ENCODE peak calls at places on chromosomes 3 and 15, in six cellular contexts. One of them, this sample, is unnamed.

GRCh38 chr3:170975283-170976189 is 51.0 kb downstream of the SLC2A2 start:
- DNase-seq in A673: no peak
- DNase-seq in nephron progenitor cell: no peak
- DNase-seq in retinal pigment epithelial cell: no peak
- DNase-seq in pancreas: no peak
- DNase-seq in brain microvascular endothelial cell: no peak
- DNase-seq in this sample: no peak

GRCh38 chr3:188230962-188231361 is 77.0 kb downstream of the LPP start:
- DNase-seq in A673: peak; percentile 48
- DNase-seq in brain microvascular endothelial cell: no peak
- DNase-seq in retinal pigment epithelial cell: no peak
- DNase-seq in pancreas: no peak
- DNase-seq in nephron progenitor cell: no peak
- DNase-seq in this sample: no peak

GRCh38 chr3:15051531-15051930 is 13.6 kb downstream of the MRPS25 start:
- DNase-seq in brain microvascular endothelial cell: peak; percentile 42
- DNase-seq in A673: peak; percentile 67
- DNase-seq in retinal pigment epithelial cell: peak; percentile 14
- DNase-seq in pancreas: no peak
- DNase-seq in nephron progenitor cell: peak; percentile 50
- DNase-seq in this sample: peak; percentile 75

GRCh38 chr3:15108082-15108545 is 9.2 kb upstream of the RBSN start:
- DNase-seq in A673: peak; percentile 78
- DNase-seq in pancreas: peak; percentile 64
- DNase-seq in nephron progenitor cell: peak; percentile 83
- DNase-seq in retinal pigment epithelial cell: no peak
- DNase-seq in brain microvascular endothelial cell: peak; percentile 43
- DNase-seq in this sample: peak; percentile 86

GRCh38 chr15:70907784-70908471 is 15.3 kb downstream of the LRRC49 start:
- DNase-seq in nephron progenitor cell: no peak
- DNase-seq in pancreas: no peak
- DNase-seq in A673: no peak
- DNase-seq in brain microvascular endothelial cell: no peak
- DNase-seq in retinal pigment epithelial cell: no peak
- DNase-seq in this sample: no peak

GRCh38 chr3:21435871-21436270 is 315.1 kb downstream of the ZNF385D start:
- DNase-seq in nephron progenitor cell: no peak
- DNase-seq in A673: no peak
- DNase-seq in retinal pigment epithelial cell: peak; percentile 98
- DNase-seq in pancreas: no peak
- DNase-seq in brain microvascular endothelial cell: peak; percentile 94
- DNase-seq in this sample: no peak

GRCh38 chr3:48435774-48436476 is 4.0 kb downstream of the CCDC51 start:
- DNase-seq in retinal pigment epithelial cell: no peak
- DNase-seq in brain microvascular endothelial cell: peak; percentile 76
- DNase-seq in A673: peak; percentile 75
- DNase-seq in pancreas: peak; percentile 78
- DNase-seq in nephron progenitor cell: peak; percentile 86
- DNase-seq in this sample: peak; percentile 88

GRCh38 chr3:128498901-128499530 is 6.0 kb upstream of the GATA2 start:
- DNase-seq in brain microvascular endothelial cell: no peak
- DNase-seq in nephron progenitor cell: no peak
- DNase-seq in retinal pigment epithelial cell: no peak
- DNase-seq in A673: no peak
- DNase-seq in pancreas: peak; percentile 15
- DNase-seq in this sample: no peak

GRCh38 chr15:69673236-69673881 is 220.7 kb downstream of the RPLP1 start:
- DNase-seq in brain microvascular endothelial cell: no peak
- DNase-seq in nephron progenitor cell: no peak
- DNase-seq in retinal pigment epithelial cell: no peak
- DNase-seq in A673: no peak
- DNase-seq in pancreas: no peak
- DNase-seq in this sample: no peak

GRCh38 chr3:143170676-143171075 is 51.1 kb downstream of the CHST2 start:
- DNase-seq in nephron progenitor cell: no peak
- DNase-seq in brain microvascular endothelial cell: peak; percentile 63
- DNase-seq in retinal pigment epithelial cell: no peak
- DNase-seq in pancreas: no peak
- DNase-seq in A673: no peak
- DNase-seq in this sample: no peak

GRCh38 chr3:177284383-177284881 is 87.2 kb upstream of the TBL1XR1 start:
- DNase-seq in nephron progenitor cell: no peak
- DNase-seq in retinal pigment epithelial cell: no peak
- DNase-seq in A673: peak; percentile 95
- DNase-seq in brain microvascular endothelial cell: peak; percentile 3
- DNase-seq in pancreas: no peak
- DNase-seq in this sample: no peak

GRCh38 chr15:83199288-83199687 is 8.3 kb downstream of the HDGFL3 start:
- DNase-seq in pancreas: no peak
- DNase-seq in A673: no peak
- DNase-seq in retinal pigment epithelial cell: no peak
- DNase-seq in brain microvascular endothelial cell: no peak
- DNase-seq in nephron progenitor cell: no peak
- DNase-seq in this sample: peak; percentile 47

GRCh38 chr15:29449136-29449535 is 179.5 kb upstream of the NSMCE3 start:
- DNase-seq in retinal pigment epithelial cell: no peak
- DNase-seq in brain microvascular endothelial cell: peak; percentile 9
- DNase-seq in A673: no peak
- DNase-seq in nephron progenitor cell: peak; percentile 74
- DNase-seq in pancreas: no peak
- DNase-seq in this sample: no peak

GRCh38 chr15:45399381-45400212 is 21.3 kb upstream of the GATM start:
- DNase-seq in nephron progenitor cell: no peak
- DNase-seq in brain microvascular endothelial cell: no peak
- DNase-seq in A673: peak; percentile 66
- DNase-seq in pancreas: no peak
- DNase-seq in retinal pigment epithelial cell: peak; percentile 38
- DNase-seq in this sample: peak; percentile 40

DNA sequence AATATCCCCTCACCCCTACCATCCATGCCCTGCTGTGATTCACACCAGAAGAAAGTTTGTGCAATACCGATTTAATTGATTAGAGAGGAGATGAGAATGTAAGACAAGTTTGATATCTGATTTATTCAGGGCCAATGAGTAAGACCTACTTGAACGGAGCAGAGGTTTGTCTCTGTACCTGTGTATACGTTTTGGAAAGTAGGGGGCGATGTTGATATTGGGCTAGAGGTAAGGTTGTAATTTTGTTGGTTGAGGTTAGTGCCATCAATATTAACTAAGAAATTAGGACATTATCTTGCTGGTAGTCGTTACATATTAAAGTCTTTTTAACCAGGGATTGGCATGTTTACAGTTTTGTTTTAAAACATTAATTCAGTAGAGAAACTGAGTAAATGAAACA is 20.5 kb downstream of the EAF2 start:
- DNase-seq in A673: peak; percentile 40
- DNase-seq in pancreas: no peak
- DNase-seq in brain microvascular endothelial cell: peak; percentile 6
- DNase-seq in retinal pigment epithelial cell: no peak
- DNase-seq in nephron progenitor cell: no peak
- DNase-seq in this sample: no peak
- TF ChIP-seq CTCF in A673: peak; percentile 73
- TF ChIP-seq CTCF in pancreas: no peak
- TF ChIP-seq CTCF in brain microvascular endothelial cell: peak; percentile 25
- TF ChIP-seq CTCF in retinal pigment epithelial cell: peak; percentile 44
- TF ChIP-seq CTCF in nephron progenitor cell: peak; percentile 32
- TF ChIP-seq CTCF in this sample: no peak

GRCh38 chr3:152826476-152826875 is 8.5 kb upstream of the P2RY1 start:
- DNase-seq in brain microvascular endothelial cell: no peak
- DNase-seq in nephron progenitor cell: no peak
- DNase-seq in A673: no peak
- DNase-seq in pancreas: no peak
- DNase-seq in retinal pigment epithelial cell: no peak
- DNase-seq in this sample: no peak
- TF ChIP-seq CTCF in brain microvascular endothelial cell: no peak
- TF ChIP-seq CTCF in nephron progenitor cell: no peak
- TF ChIP-seq CTCF in A673: no peak
- TF ChIP-seq CTCF in pancreas: no peak
- TF ChIP-seq CTCF in retinal pigment epithelial cell: no peak
- TF ChIP-seq CTCF in this sample: no peak

DNA sequence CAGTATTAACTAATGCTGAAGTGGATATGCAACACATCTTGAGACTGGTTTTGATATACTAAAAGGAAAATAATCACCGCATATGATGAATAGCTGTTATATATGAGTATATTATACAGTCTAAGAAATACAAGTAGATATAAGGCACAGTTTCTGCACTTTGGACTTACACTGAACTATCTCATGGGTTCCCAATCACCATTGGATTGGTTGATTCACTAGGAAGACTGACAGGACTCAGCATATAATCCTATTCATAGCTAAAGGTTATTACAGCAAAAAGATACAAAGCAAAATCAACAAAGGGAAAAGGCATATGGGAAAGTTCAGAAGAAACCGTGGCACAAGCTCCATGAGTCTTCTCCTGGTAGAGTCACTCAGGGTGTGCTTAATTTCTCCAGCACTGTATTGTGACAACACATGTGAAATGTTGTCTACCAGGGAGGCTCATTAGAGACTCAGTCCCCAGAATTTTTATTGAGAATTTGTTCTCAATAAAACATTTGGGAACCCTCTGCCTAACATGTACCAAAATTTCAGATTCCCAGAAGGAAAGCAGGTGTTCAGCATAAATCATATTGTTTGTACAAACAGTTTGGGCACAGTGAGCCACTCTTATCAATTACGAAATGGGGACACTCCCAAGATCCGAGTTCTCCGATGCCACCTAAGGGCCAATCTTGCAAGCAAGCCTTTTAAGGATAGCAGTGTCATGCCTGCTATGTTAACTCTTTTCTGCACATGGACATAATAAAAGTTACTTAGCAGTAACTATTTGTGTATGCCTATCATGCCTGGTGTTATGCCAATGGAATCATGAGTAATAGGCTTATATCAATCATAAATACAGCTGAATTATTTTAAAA is 26.8 kb downstream of the CMC1 start:
- DNase-seq in brain microvascular endothelial cell: no peak
- DNase-seq in nephron progenitor cell: no peak
- DNase-seq in A673: peak; percentile 2
- DNase-seq in retinal pigment epithelial cell: no peak
- DNase-seq in pancreas: no peak
- DNase-seq in this sample: no peak
- TF ChIP-seq CTCF in brain microvascular endothelial cell: no peak
- TF ChIP-seq CTCF in nephron progenitor cell: no peak
- TF ChIP-seq CTCF in A673: no peak
- TF ChIP-seq CTCF in retinal pigment epithelial cell: no peak
- TF ChIP-seq CTCF in pancreas: no peak
- TF ChIP-seq CTCF in this sample: no peak

GRCh38 chr3:73327052-73327451 is 265.6 kb downstream of the EBLN2 start:
- DNase-seq in nephron progenitor cell: no peak
- DNase-seq in A673: no peak
- DNase-seq in brain microvascular endothelial cell: no peak
- DNase-seq in pancreas: no peak
- DNase-seq in retinal pigment epithelial cell: no peak
- DNase-seq in this sample: no peak
- TF ChIP-seq CTCF in nephron progenitor cell: no peak
- TF ChIP-seq CTCF in A673: no peak
- TF ChIP-seq CTCF in brain microvascular endothelial cell: no peak
- TF ChIP-seq CTCF in pancreas: no peak
- TF ChIP-seq CTCF in retinal pigment epithelial cell: no peak
- TF ChIP-seq CTCF in this sample: no peak